ENCODE peak calls at places on chromosomes 4 and X, in seven cellular contexts. J, T, S, I, V, W and U are unnamed samples.

GRCh38 chr4:24690436-24690835 is 104.9 kb upstream of the SOD3 start:
- DNase-seq in V (no peak), T (no peak), I (no peak), S (no peak), W (peak), J (no peak), U (no peak)

GRCh38 chrX:148049441-148049840 is 68.3 kb downstream of the FMR1NB start:
- DNase-seq in I (no peak), S (peak), V (no peak), J (peak), T (no peak), W (peak), U (peak)

GRCh38 chr4:151236036-151236435 is 40.9 kb upstream of the PRSS48 start:
- DNase-seq in S (no peak), V (no peak), I (no peak), T (no peak), J (no peak), W (no peak), U (no peak)

GRCh38 chr4:94519019-94519418 is 67.3 kb downstream of the PDLIM5 start:
- DNase-seq in S (no peak), V (no peak), W (peak), T (no peak), J (no peak), I (no peak), U (no peak)

GRCh38 chr4:126627255-126627654 is 1005.5 kb upstream of the INTU start:
- DNase-seq in I (peak), T (no peak), J (no peak), S (no peak), V (no peak), W (no peak), U (peak)

GRCh38 chrX:9825129-9825865 is 39.1 kb downstream of the SHROOM2 start:
- DNase-seq in S (no peak), I (no peak), V (no peak), W (no peak), T (no peak), J (no peak), U (no peak)

GRCh38 chr4:38964942-38965775 is 67.0 kb downstream of the TMEM156 start:
- DNase-seq in W (no peak), T (no peak), V (no peak), J (no peak), S (no peak), I (no peak), U (no peak)

GRCh38 chr4:154720618-154721267 is 23.1 kb upstream of the LRAT start:
- DNase-seq in S (no peak), J (no peak), I (no peak), T (no peak), W (no peak), V (no peak), U (no peak)

GRCh38 chr4:39353478-39354177 is 12.5 kb downstream of the RFC1 start:
- DNase-seq in T (no peak), W (peak), J (peak), V (no peak), I (no peak), S (no peak), U (peak)